ENCODE peak calls at places on chromosomes 16 and 17, in nine cellular contexts. One of them, this sample, is unnamed.

GRCh38 chr16:90015586-90016338 is 3.5 kb downstream of the DBNDD1 start:
- DNase-seq in HCT116: no peak
- DNase-seq in sigmoid colon: no peak
- DNase-seq in Panc1: no peak
- DNase-seq in stomach: no peak
- DNase-seq in breast epithelium: no peak
- DNase-seq in HL-60: no peak
- DNase-seq in HepG2: no peak
- DNase-seq in SK-N-SH: no peak
- DNase-seq in this sample: no peak

GRCh38 chr16:85302018-85302847 is 190.0 kb upstream of the CIBAR2 start:
- DNase-seq in sigmoid colon: no peak
- DNase-seq in HL-60: no peak
- DNase-seq in breast epithelium: no peak
- DNase-seq in HepG2: no peak
- DNase-seq in Panc1: no peak
- DNase-seq in stomach: no peak
- DNase-seq in SK-N-SH: no peak
- DNase-seq in HCT116: peak; percentile 31
- DNase-seq in this sample: no peak

GRCh38 chr16:73083271-73083670 is 35.3 kb upstream of the ZFHX3 start:
- DNase-seq in breast epithelium: no peak
- DNase-seq in stomach: no peak
- DNase-seq in HL-60: no peak
- DNase-seq in SK-N-SH: no peak
- DNase-seq in HCT116: no peak
- DNase-seq in sigmoid colon: no peak
- DNase-seq in HepG2: no peak
- DNase-seq in Panc1: no peak
- DNase-seq in this sample: no peak

GRCh38 chr16:57632568-57632967 is 4.1 kb downstream of the ADGRG1 start:
- DNase-seq in HL-60: no peak
- DNase-seq in sigmoid colon: no peak
- DNase-seq in breast epithelium: no peak
- DNase-seq in stomach: no peak
- DNase-seq in HepG2: no peak
- DNase-seq in Panc1: no peak
- DNase-seq in SK-N-SH: no peak
- DNase-seq in HCT116: no peak
- DNase-seq in this sample: no peak

GRCh38 chr17:3927628-3928010 is 11.4 kb upstream of the P2RX1 start:
- DNase-seq in sigmoid colon: no peak
- DNase-seq in HCT116: no peak
- DNase-seq in HL-60: no peak
- DNase-seq in stomach: no peak
- DNase-seq in breast epithelium: no peak
- DNase-seq in Panc1: no peak
- DNase-seq in HepG2: no peak
- DNase-seq in SK-N-SH: peak; percentile 69
- DNase-seq in this sample: no peak

GRCh38 chr16:87255866-87256265 is 61.3 kb downstream of the C16orf95 start:
- DNase-seq in stomach: peak; percentile 2
- DNase-seq in breast epithelium: no peak
- DNase-seq in sigmoid colon: no peak
- DNase-seq in HCT116: no peak
- DNase-seq in HL-60: no peak
- DNase-seq in Panc1: no peak
- DNase-seq in HepG2: no peak
- DNase-seq in SK-N-SH: no peak
- DNase-seq in this sample: no peak

GRCh38 chr16:5551909-5552308 is 454.3 kb upstream of the EEF2KMT start:
- DNase-seq in SK-N-SH: no peak
- DNase-seq in breast epithelium: no peak
- DNase-seq in sigmoid colon: no peak
- DNase-seq in stomach: no peak
- DNase-seq in Panc1: no peak
- DNase-seq in HCT116: no peak
- DNase-seq in HepG2: no peak
- DNase-seq in HL-60: no peak
- DNase-seq in this sample: no peak

GRCh38 chr17:37824534-37825485 is 80.0 kb upstream of the HNF1B start:
- DNase-seq in Panc1: no peak
- DNase-seq in HCT116: no peak
- DNase-seq in HL-60: peak; percentile 48
- DNase-seq in HepG2: peak; percentile 62
- DNase-seq in breast epithelium: no peak
- DNase-seq in SK-N-SH: no peak
- DNase-seq in sigmoid colon: no peak
- DNase-seq in stomach: no peak
- DNase-seq in this sample: no peak

GRCh38 chr17:1122681-1123396 is 56.9 kb downstream of the ABR start:
- DNase-seq in HL-60: peak; percentile 37
- DNase-seq in breast epithelium: peak; percentile 84
- DNase-seq in HepG2: peak; percentile 53
- DNase-seq in SK-N-SH: peak; percentile 92
- DNase-seq in HCT116: peak; percentile 42
- DNase-seq in Panc1: no peak
- DNase-seq in sigmoid colon: peak; percentile 91
- DNase-seq in stomach: peak; percentile 93
- DNase-seq in this sample: peak; percentile 88

GRCh38 chr17:1123397-1124237 is 56.2 kb downstream of the ABR start:
- DNase-seq in stomach: no peak
- DNase-seq in Panc1: no peak
- DNase-seq in HL-60: no peak
- DNase-seq in breast epithelium: no peak
- DNase-seq in HepG2: no peak
- DNase-seq in SK-N-SH: peak; percentile 51
- DNase-seq in sigmoid colon: no peak
- DNase-seq in HCT116: no peak
- DNase-seq in this sample: no peak

GRCh38 chr17:1125775-1126120 is 54.0 kb downstream of the ABR start:
- DNase-seq in sigmoid colon: no peak
- DNase-seq in HL-60: no peak
- DNase-seq in HCT116: no peak
- DNase-seq in stomach: no peak
- DNase-seq in SK-N-SH: no peak
- DNase-seq in HepG2: no peak
- DNase-seq in breast epithelium: no peak
- DNase-seq in Panc1: no peak
- DNase-seq in this sample: no peak

GRCh38 chr17:1124896-1125774 is 54.6 kb downstream of the ABR start:
- DNase-seq in stomach: no peak
- DNase-seq in Panc1: no peak
- DNase-seq in HCT116: no peak
- DNase-seq in HepG2: no peak
- DNase-seq in SK-N-SH: no peak
- DNase-seq in breast epithelium: no peak
- DNase-seq in HL-60: no peak
- DNase-seq in sigmoid colon: no peak
- DNase-seq in this sample: no peak

DNA sequence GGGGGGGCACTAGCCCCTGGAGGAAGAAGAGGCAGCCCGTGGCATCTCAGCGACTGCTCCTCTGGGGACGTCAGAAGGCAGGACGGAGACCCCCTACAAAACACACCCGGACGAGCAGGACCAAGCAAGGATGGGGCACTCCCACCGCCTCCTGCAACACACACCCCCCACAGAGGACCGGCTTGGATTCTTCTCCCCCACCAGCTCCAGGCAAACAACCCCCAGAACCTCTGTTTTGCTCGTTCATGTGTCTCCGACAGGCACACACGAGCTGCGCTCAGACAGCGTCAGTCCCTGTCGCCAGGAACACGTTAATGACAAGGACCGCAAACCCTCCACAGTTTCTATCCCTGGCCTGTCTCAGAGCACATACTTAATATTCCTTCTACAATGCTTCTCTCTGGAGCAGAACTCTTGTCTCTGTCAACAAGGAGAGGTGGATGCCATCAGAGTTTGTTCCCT is 55.5 kb downstream of the ABR start:
- DNase-seq in HCT116: no peak
- DNase-seq in sigmoid colon: no peak
- DNase-seq in HL-60: no peak
- DNase-seq in breast epithelium: no peak
- DNase-seq in Panc1: no peak
- DNase-seq in stomach: no peak
- DNase-seq in SK-N-SH: no peak
- DNase-seq in HepG2: no peak
- DNase-seq in this sample: no peak
- TF ChIP-seq POLR2AphosphoS5 in HCT116: no peak
- TF ChIP-seq POLR2AphosphoS5 in sigmoid colon: no peak
- TF ChIP-seq POLR2AphosphoS5 in HL-60: no peak
- TF ChIP-seq POLR2AphosphoS5 in breast epithelium: no peak
- TF ChIP-seq POLR2AphosphoS5 in Panc1: no peak
- TF ChIP-seq POLR2AphosphoS5 in stomach: no peak
- TF ChIP-seq POLR2AphosphoS5 in SK-N-SH: no peak
- TF ChIP-seq POLR2AphosphoS5 in HepG2: no peak
- TF ChIP-seq POLR2AphosphoS5 in this sample: no peak

GRCh38 chr17:47295037-47295873 is 28.5 kb upstream of the EFCAB13 start:
- DNase-seq in SK-N-SH: no peak
- DNase-seq in breast epithelium: no peak
- DNase-seq in HL-60: no peak
- DNase-seq in Panc1: no peak
- DNase-seq in stomach: no peak
- DNase-seq in HCT116: no peak
- DNase-seq in HepG2: peak; percentile 79
- DNase-seq in sigmoid colon: no peak
- DNase-seq in this sample: no peak

GRCh38 chr17:47289302-47289701 is 34.5 kb upstream of the EFCAB13 start:
- DNase-seq in HepG2: no peak
- DNase-seq in breast epithelium: no peak
- DNase-seq in HL-60: no peak
- DNase-seq in stomach: no peak
- DNase-seq in HCT116: no peak
- DNase-seq in sigmoid colon: no peak
- DNase-seq in SK-N-SH: no peak
- DNase-seq in Panc1: no peak
- DNase-seq in this sample: no peak

GRCh38 chr17:47291242-47291873 is 32.4 kb upstream of the EFCAB13 start:
- DNase-seq in breast epithelium: no peak
- DNase-seq in sigmoid colon: no peak
- DNase-seq in HCT116: no peak
- DNase-seq in SK-N-SH: no peak
- DNase-seq in Panc1: no peak
- DNase-seq in HL-60: no peak
- DNase-seq in stomach: no peak
- DNase-seq in HepG2: peak; percentile 90
- DNase-seq in this sample: no peak

GRCh38 chr17:47290870-47291241 is 32.9 kb upstream of the EFCAB13 start:
- DNase-seq in SK-N-SH: no peak
- DNase-seq in breast epithelium: no peak
- DNase-seq in Panc1: no peak
- DNase-seq in HCT116: no peak
- DNase-seq in sigmoid colon: no peak
- DNase-seq in HL-60: no peak
- DNase-seq in HepG2: no peak
- DNase-seq in stomach: no peak
- DNase-seq in this sample: no peak

DNA sequence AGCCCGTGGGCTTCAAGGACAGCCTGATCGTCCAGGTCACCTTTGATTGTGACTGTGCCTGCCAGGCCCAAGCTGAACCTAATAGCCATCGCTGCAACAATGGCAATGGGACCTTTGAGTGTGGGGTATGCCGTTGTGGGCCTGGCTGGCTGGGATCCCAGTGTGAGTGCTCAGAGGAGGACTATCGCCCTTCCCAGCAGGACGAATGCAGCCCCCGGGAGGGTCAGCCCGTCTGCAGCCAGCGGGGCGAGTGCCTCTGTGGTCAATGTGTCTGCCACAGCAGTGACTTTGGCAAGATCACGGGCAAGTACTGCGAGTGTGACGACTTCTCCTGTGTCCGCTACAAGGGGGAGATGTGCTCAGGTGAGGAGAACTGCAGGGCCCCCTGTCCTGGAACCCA is 31.5 kb upstream of the EFCAB13 start:
- DNase-seq in stomach: no peak
- DNase-seq in HCT116: no peak
- DNase-seq in Panc1: no peak
- DNase-seq in breast epithelium: no peak
- DNase-seq in HepG2: no peak
- DNase-seq in HL-60: no peak
- DNase-seq in SK-N-SH: no peak
- DNase-seq in sigmoid colon: no peak
- DNase-seq in this sample: no peak
- TF ChIP-seq POLR2AphosphoS5 in stomach: no peak
- TF ChIP-seq POLR2AphosphoS5 in HCT116: no peak
- TF ChIP-seq POLR2AphosphoS5 in Panc1: no peak
- TF ChIP-seq POLR2AphosphoS5 in breast epithelium: no peak
- TF ChIP-seq POLR2AphosphoS5 in HepG2: no peak
- TF ChIP-seq POLR2AphosphoS5 in HL-60: no peak
- TF ChIP-seq POLR2AphosphoS5 in SK-N-SH: no peak
- TF ChIP-seq POLR2AphosphoS5 in sigmoid colon: no peak
- TF ChIP-seq POLR2AphosphoS5 in this sample: no peak

DNA sequence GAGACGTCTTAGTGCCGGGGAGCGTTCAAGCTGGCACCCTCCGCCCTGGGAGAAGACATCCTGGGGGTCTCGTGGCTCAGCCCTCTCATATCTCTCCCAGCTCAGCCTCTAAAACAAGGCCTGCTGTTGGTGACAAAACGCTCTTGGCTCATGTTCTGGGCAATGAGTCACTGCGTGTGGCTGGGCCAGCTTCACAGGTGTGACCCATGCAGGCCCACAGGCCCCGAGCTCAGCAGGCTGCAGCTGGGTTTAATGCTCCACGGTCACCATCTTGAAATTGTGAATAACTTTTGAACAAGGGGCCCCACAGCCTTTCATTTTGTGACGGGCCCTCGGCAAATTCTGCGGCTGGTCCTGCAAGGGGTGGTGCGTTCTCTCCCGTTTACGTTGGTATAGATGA is 22.4 kb downstream of the GAA start:
- DNase-seq in SK-N-SH: no peak
- DNase-seq in HCT116: no peak
- DNase-seq in sigmoid colon: peak; percentile 68
- DNase-seq in HL-60: no peak
- DNase-seq in breast epithelium: peak; percentile 58
- DNase-seq in HepG2: no peak
- DNase-seq in stomach: peak; percentile 25
- DNase-seq in Panc1: no peak
- DNase-seq in this sample: no peak
- TF ChIP-seq POLR2AphosphoS5 in SK-N-SH: no peak
- TF ChIP-seq POLR2AphosphoS5 in HCT116: no peak
- TF ChIP-seq POLR2AphosphoS5 in sigmoid colon: no peak
- TF ChIP-seq POLR2AphosphoS5 in HL-60: no peak
- TF ChIP-seq POLR2AphosphoS5 in breast epithelium: no peak
- TF ChIP-seq POLR2AphosphoS5 in HepG2: no peak
- TF ChIP-seq POLR2AphosphoS5 in stomach: no peak
- TF ChIP-seq POLR2AphosphoS5 in Panc1: no peak
- TF ChIP-seq POLR2AphosphoS5 in this sample: no peak

GRCh38 chr17:58691701-58692238 is at the start of gene TEX14:
- DNase-seq in HL-60: no peak
- DNase-seq in breast epithelium: no peak
- DNase-seq in stomach: no peak
- DNase-seq in HCT116: no peak
- DNase-seq in sigmoid colon: no peak
- DNase-seq in HepG2: no peak
- DNase-seq in Panc1: no peak
- DNase-seq in SK-N-SH: no peak
- DNase-seq in this sample: no peak

GRCh38 chr17:58694302-58694701 is 1.9 kb downstream of the RAD51C start:
- DNase-seq in stomach: no peak
- DNase-seq in sigmoid colon: no peak
- DNase-seq in Panc1: no peak
- DNase-seq in HCT116: no peak
- DNase-seq in SK-N-SH: no peak
- DNase-seq in HL-60: no peak
- DNase-seq in HepG2: no peak
- DNase-seq in breast epithelium: no peak
- DNase-seq in this sample: no peak

GRCh38 chr17:58693208-58693607 is 806 bp downstream of the RAD51C start:
- DNase-seq in breast epithelium: no peak
- DNase-seq in SK-N-SH: no peak
- DNase-seq in HepG2: no peak
- DNase-seq in sigmoid colon: no peak
- DNase-seq in Panc1: no peak
- DNase-seq in HCT116: no peak
- DNase-seq in stomach: no peak
- DNase-seq in HL-60: no peak
- DNase-seq in this sample: no peak

GRCh38 chr17:58693751-58694150 is 1.3 kb downstream of the RAD51C start:
- DNase-seq in HCT116: no peak
- DNase-seq in breast epithelium: no peak
- DNase-seq in HepG2: no peak
- DNase-seq in HL-60: no peak
- DNase-seq in Panc1: no peak
- DNase-seq in stomach: no peak
- DNase-seq in sigmoid colon: no peak
- DNase-seq in SK-N-SH: no peak
- DNase-seq in this sample: no peak

DNA sequence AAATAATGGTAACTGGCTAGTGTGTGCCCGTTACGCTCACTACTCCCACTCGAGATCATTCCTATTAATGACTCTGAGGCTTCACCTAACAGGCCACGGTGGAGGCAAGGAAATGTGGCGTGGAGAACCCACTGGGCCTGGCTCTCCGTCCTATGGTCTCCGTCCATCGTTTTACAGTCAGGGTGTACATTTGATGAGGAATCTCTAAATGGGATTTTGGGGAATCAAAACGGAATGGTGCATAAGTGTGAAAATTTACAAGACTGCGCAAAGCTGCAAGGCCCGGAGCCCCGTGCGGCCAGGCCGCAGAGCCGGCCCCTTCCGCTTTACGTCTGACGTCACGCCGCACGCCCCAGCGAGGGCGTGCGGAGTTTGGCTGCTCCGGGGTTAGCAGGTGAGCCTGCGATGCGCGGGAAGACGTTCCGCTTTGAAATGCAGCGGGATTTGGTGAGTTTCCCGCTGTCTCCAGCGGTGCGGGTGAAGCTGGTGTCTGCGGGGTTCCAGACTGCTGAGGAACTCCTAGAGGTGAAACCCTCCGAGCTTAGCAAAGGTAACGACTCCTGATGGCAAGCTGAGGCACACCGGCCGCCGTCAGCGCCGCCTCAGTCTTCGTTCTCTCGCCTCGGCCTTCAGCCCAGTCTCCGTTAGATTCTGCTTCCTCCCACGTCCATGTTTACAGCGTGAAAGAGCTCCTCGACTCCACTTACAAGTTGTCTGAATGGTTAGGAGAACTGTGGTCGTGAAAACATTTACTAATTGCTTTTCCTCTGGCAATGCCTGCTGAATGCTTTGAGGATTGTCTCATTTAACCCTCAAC is at the start of gene RAD51C:
- DNase-seq in sigmoid colon: peak; percentile 91
- DNase-seq in Panc1: peak; percentile 48
- DNase-seq in HepG2: peak; percentile 84
- DNase-seq in SK-N-SH: peak; percentile 95
- DNase-seq in stomach: peak; percentile 85
- DNase-seq in HCT116: peak; percentile 93
- DNase-seq in HL-60: peak; percentile 94
- DNase-seq in breast epithelium: peak; percentile 67
- DNase-seq in this sample: peak; percentile 80
- TF ChIP-seq POLR2AphosphoS5 in sigmoid colon: peak; percentile 89
- TF ChIP-seq POLR2AphosphoS5 in Panc1: peak; percentile 83
- TF ChIP-seq POLR2AphosphoS5 in HepG2: peak; percentile 94
- TF ChIP-seq POLR2AphosphoS5 in SK-N-SH: peak; percentile 94
- TF ChIP-seq POLR2AphosphoS5 in stomach: peak; percentile 69
- TF ChIP-seq POLR2AphosphoS5 in HCT116: peak; percentile 98
- TF ChIP-seq POLR2AphosphoS5 in HL-60: peak; percentile 83
- TF ChIP-seq POLR2AphosphoS5 in breast epithelium: no peak
- TF ChIP-seq POLR2AphosphoS5 in this sample: peak; percentile 89